ENCODE peak calls at places on chromosomes 1 and 21, in nine cellular contexts. Q, H, R, L, E, Z, G, Y and K are unnamed samples.

GRCh38 chr1:55051621-55052020 is 12.3 kb downstream of the PCSK9 start:
- DNase-seq in Q (no peak), G (no peak), Z (no peak), R (no peak), Y (no peak), E (no peak), L (no peak), H (no peak), K (no peak)

GRCh38 chr1:207856276-207857023 is 54.5 kb downstream of the CD34 start:
- DNase-seq in Q (no peak), L (no peak), H (no peak), E (no peak), Z (no peak), R (no peak), G (no peak), Y (no peak), K (no peak)

GRCh38 chr1:156858555-156858956 is 361 bp downstream of the INSRR start:
- DNase-seq in E (no peak), G (no peak), Y (no peak), Q (no peak), L (no peak), R (no peak), H (no peak), Z (no peak), K (peak)

GRCh38 chr1:208054485-208054884 is 143.6 kb upstream of the CD34 start:
- DNase-seq in Y (no peak), H (no peak), R (no peak), L (no peak), Z (peak), G (no peak), Q (no peak), E (no peak), K (no peak)

GRCh38 chr1:185487943-185488342 is 170.9 kb upstream of the IVNS1ABP start:
- DNase-seq in G (no peak), Y (no peak), L (no peak), H (no peak), Z (no peak), Q (no peak), E (no peak), R (no peak), K (no peak)

GRCh38 chr1:226676381-226676780 is 62.7 kb downstream of the ITPKB start:
- DNase-seq in Y (no peak), E (no peak), L (no peak), H (peak), Q (no peak), Z (peak), G (no peak), R (no peak), K (no peak)

GRCh38 chr1:205199090-205199930 is 12.2 kb downstream of the DSTYK start:
- DNase-seq in Y (no peak), L (no peak), E (peak), R (peak), Q (no peak), H (peak), Z (peak), G (no peak), K (no peak)

GRCh38 chr1:23088027-23088426 is 68.8 kb downstream of the KDM1A start:
- DNase-seq in L (no peak), Z (no peak), R (no peak), Y (no peak), G (no peak), H (no peak), E (no peak), Q (no peak), K (no peak)

GRCh38 chr1:24971539-24971938 is 41.5 kb upstream of the RUNX3 start:
- DNase-seq in Z (no peak), H (peak), G (no peak), R (no peak), L (no peak), Y (no peak), Q (no peak), E (no peak), K (peak)

GRCh38 chr1:31182352-31182751 is 57.3 kb downstream of the NKAIN1 start:
- DNase-seq in Q (peak), H (peak), Y (peak), R (peak), E (peak), Z (peak), L (peak), G (peak), K (peak)

GRCh38 chr1:161166669-161167548 is 683 bp downstream of the PPOX start:
- DNase-seq in H (no peak), R (no peak), Q (no peak), Y (peak), G (no peak), L (peak), Z (peak), E (no peak), K (peak)

GRCh38 chr1:198909973-198910372 is 271.1 kb downstream of the PTPRC start:
- DNase-seq in Y (no peak), E (peak), L (no peak), Z (peak), Q (no peak), H (peak), G (no peak), R (no peak), K (no peak)

DNA sequence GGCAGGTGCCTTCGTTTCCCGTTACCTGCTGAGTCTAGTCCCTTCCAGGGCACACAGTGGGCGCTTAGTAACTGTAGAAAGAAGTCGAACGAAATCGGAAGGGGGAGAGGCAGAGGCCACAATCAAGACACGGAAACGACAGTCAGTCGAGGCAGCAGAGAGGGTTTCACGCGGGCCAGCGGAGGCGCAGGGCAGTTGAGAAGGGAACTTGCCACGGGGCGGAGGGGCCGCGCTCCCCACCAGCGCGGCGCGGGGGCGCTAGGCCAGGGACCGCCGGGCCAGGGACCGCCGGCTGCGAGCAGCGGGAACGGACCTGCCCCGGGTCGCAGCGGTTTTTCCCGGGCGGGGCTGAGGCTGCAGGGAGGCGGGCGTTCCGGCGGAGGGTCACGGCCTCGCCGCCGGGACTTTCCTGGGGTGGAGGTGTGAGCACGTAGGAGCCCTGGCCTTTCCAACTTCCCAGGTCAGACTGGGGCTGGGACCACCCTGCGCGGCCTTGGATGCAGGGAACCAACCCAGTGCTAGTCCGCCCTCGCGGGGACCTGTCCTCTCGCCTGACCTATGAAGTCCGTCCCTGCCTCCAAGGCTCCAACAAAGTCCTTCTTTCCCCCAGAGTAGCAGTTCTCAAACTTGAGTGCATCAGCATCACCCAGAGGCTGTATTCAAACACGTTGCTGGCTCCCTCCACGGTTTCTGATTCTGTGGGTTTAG is 150.1 kb upstream of the FGGY start:
- DNase-seq in G (peak), Z (peak), Y (peak), E (peak), R (peak), Q (no peak), L (peak), H (peak), K (peak)
- H3K9ac ChIP-seq in G (peak), Z (peak), Y (peak), E (peak), R (peak), Q (peak), L (peak), H (peak), K (peak)

DNA sequence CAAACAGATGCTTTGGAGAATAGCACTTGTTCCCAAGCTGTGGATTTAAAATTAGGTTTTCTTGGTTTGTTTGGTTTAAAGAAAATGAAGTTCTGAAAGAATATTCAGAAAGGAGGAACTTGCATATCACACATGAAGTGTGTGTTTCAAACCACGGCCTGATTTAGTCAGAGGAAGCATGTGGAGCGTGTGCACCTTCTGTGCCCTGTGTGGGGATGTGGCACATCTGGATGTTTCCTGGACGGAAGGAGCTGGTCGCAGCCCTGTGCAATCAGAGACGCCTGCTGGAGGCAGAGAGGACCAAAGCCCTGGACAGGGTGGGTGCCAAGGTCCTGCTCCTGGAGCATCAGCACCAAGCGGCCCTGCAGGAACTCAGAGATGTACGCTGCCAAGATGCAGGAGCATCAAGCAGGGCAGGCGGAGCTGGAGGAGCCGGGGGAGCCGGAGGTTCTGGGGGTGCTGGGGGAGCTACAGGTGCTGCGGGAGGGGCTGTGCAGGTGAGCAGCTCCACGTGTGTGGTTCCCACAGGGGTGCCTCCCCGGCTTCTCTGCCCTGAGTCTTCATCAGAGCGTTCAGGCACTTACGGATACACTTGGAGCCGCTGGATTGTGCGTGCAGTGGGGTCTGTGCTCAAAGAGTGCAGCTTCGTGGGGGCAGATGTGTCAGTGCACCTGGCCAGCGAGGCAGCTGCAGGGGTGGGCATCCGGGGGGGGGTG is 45.7 kb downstream of the PCNT start:
- DNase-seq in H (no peak), L (no peak), Y (peak), Z (no peak), Q (no peak), E (no peak), G (no peak), R (no peak), K (no peak)
- H3K9ac ChIP-seq in H (no peak), L (no peak), Y (peak), Z (no peak), Q (no peak), E (no peak), G (no peak), R (no peak), K (no peak)

DNA sequence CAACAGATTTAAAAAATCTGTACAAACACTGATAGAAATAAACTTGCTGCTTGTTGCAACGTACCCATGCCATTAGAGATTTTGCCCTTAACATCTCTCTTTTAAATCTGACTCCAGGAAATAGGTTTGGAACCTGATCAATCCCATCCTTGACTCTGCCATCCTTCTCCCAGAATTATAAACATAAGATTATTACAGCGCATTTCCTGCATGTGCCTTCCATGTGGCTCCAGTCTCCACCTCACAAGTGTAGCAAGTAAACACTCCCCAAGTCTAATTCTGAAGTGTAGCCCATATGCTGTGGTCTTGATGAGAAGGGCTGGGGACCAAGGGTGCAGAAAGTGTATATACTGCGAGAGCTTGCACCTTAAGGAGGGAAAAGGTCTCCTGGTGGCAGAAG is 101.5 kb upstream of the TSPAN2 start:
- DNase-seq in G (no peak), Q (no peak), R (no peak), Z (no peak), Y (no peak), H (peak), E (peak), L (no peak), K (no peak)
- H3K9ac ChIP-seq in G (no peak), Q (peak), R (no peak), Z (peak), Y (no peak), H (no peak), E (no peak), L (no peak), K (no peak)

GRCh38 chr21:26850116-26850643 is 5.0 kb upstream of the ADAMTS1 start:
- DNase-seq in Q (peak), Z (peak), L (no peak), G (peak), H (peak), E (peak), Y (peak), R (peak), K (no peak)
- H3K9ac ChIP-seq in Q (no peak), Z (peak), L (no peak), G (no peak), H (no peak), E (no peak), Y (no peak), R (no peak), K (no peak)